ENCODE peak calls at places on chromosomes 12 and 14, in seven cellular contexts. J is ovary; B is heart left ventricle; Y is esophagus muscularis mucosa; L is CD8-positive, alpha-beta T cell; W is mammary epithelial cell; F is breast epithelium. D is an unnamed sample. For H3K27me3, the result is how much of the 10 kb centered on the place peaks cover.

GRCh38 chr14:99728231-99728920 is 44.3 kb downstream of the CYP46A1 start:
- DNase-seq in J (peak), B (no peak), Y (no peak), L (no peak), W (no peak), F (peak), D (no peak)

GRCh38 chr12:132444957-132445883 is 44.7 kb upstream of the FBRSL1 start:
- DNase-seq in J (no peak), B (no peak), Y (no peak), L (peak), W (no peak), F (no peak), D (no peak)

GRCh38 chr14:87996276-87996592 is 3.3 kb upstream of the GALC start:
- DNase-seq in J (no peak), B (no peak), Y (no peak), L (no peak), W (no peak), F (no peak), D (no peak)

GRCh38 chr14:56555921-56556570 is 23.6 kb upstream of the TMEM260 start:
- DNase-seq in J (no peak), B (no peak), Y (no peak), L (no peak), W (peak), F (no peak), D (peak)

GRCh38 chr12:15130521-15130920 is 90.7 kb downstream of the RERG start:
- DNase-seq in J (no peak), B (no peak), Y (no peak), L (no peak), W (no peak), F (no peak), D (no peak)

GRCh38 chr12:67589078-67589477 is 59.5 kb upstream of the DYRK2 start:
- DNase-seq in J (no peak), B (no peak), Y (no peak), L (no peak), W (no peak), F (no peak), D (no peak)

GRCh38 chr12:22284871-22285270 is 49.6 kb downstream of the ST8SIA1 start:
- DNase-seq in J (no peak), B (no peak), Y (no peak), L (no peak), W (no peak), F (no peak), D (no peak)

GRCh38 chr12:107130830-107131760 is 37.7 kb upstream of the CRY1 start:
- DNase-seq in J (no peak), B (no peak), Y (no peak), L (no peak), W (no peak), F (no peak), D (no peak)

GRCh38 chr12:97148941-97149559 is 242.0 kb downstream of the NEDD1 start:
- DNase-seq in J (no peak), B (peak), Y (no peak), L (peak), W (peak), F (peak), D (peak)

GRCh38 chr12:81797100-81797499 is 38.0 kb upstream of the PPFIA2 start:
- DNase-seq in J (no peak), B (no peak), Y (no peak), L (no peak), W (peak), F (no peak), D (no peak)

GRCh38 chr14:60845523-60845922 is 111.0 kb downstream of the MNAT1 start:
- DNase-seq in J (no peak), B (no peak), Y (no peak), L (no peak), W (no peak), F (no peak), D (no peak)

GRCh38 chr12:122399592-122400373 is 22.7 kb downstream of the CLIP1 start:
- DNase-seq in J (peak), B (peak), Y (no peak), L (peak), W (peak), F (peak), D (no peak)

GRCh38 chr12:122402264-122402663 is 20.2 kb downstream of the CLIP1 start:
- DNase-seq in J (no peak), B (no peak), Y (no peak), L (no peak), W (peak), F (no peak), D (no peak)

GRCh38 chr12:122395319-122395718 is 27.1 kb downstream of the CLIP1 start:
- DNase-seq in J (no peak), B (no peak), Y (no peak), L (no peak), W (peak), F (no peak), D (no peak)

GRCh38 chr12:122403115-122403770 is 19.2 kb downstream of the CLIP1 start:
- DNase-seq in J (no peak), B (no peak), Y (no peak), L (no peak), W (no peak), F (no peak), D (no peak)

GRCh38 chr12:122399254-122399591 is 23.2 kb downstream of the CLIP1 start:
- DNase-seq in J (no peak), B (no peak), Y (no peak), L (no peak), W (peak), F (no peak), D (no peak)
- H3K4me3 ChIP-seq in J (peak), B (peak), Y (peak), L (no peak), W (no peak), F (peak), D (no peak)

GRCh38 chr12:102596687-102597086 is 116.3 kb upstream of the IGF1 start:
- DNase-seq in J (no peak), B (no peak), Y (no peak), L (no peak), W (no peak), F (no peak), D (no peak)

GRCh38 chr12:102592134-102592533 is 111.8 kb upstream of the IGF1 start:
- DNase-seq in J (no peak), B (no peak), Y (no peak), L (no peak), W (no peak), F (no peak), D (no peak)

GRCh38 chr12:102596016-102596415 is 115.7 kb upstream of the IGF1 start:
- DNase-seq in J (no peak), B (no peak), Y (no peak), L (no peak), W (no peak), F (no peak), D (no peak)

GRCh38 chr12:102593128-102593527 is 112.8 kb upstream of the IGF1 start:
- DNase-seq in J (no peak), B (no peak), Y (no peak), L (no peak), W (no peak), F (no peak), D (no peak)

GRCh38 chr12:102595315-102595714 is 115.0 kb upstream of the IGF1 start:
- DNase-seq in J (no peak), B (no peak), Y (no peak), L (no peak), W (no peak), F (no peak), D (no peak)
- H3K27me3 ChIP-seq in J (under half), B (under half), Y (under half), L (under half), W (under half), F (under half), D (under half)

GRCh38 chr14:65237956-65238355 is 135.6 kb upstream of the MAX start:
- DNase-seq in J (no peak), B (no peak), Y (no peak), L (no peak), W (no peak), F (no peak), D (no peak)
- H3K27ac ChIP-seq in J (no peak), B (no peak), Y (no peak), L (no peak), W (no peak), F (peak), D (no peak)

GRCh38 chr14:62031504-62031903 is 269.3 kb downstream of the SNAPC1 start:
- DNase-seq in J (no peak), B (no peak), Y (no peak), L (no peak), W (peak), F (no peak), D (no peak)
- H3K4me3 ChIP-seq in J (no peak), B (no peak), Y (no peak), L (no peak), W (no peak), F (no peak), D (no peak)

DNA sequence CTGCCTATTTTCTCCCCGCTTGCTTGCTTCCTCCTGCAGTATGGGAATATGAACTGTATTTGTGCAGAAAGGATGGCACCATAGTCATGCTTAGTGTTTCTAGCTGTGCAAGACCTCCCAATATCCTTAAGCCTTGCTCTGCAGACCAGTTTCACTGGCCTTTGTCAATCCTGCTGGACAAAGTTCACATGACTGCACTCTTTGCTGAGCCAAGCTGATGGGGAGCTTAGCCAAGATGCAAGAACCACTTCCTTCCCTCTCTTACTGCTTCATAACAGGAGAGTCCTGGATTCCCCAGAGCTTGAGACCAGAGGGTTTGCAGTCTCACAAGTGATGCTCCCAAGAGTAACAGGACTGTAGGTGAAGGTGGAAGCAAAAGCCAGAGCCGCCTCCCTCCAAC is 3.8 kb downstream of the ASIC1 start:
- DNase-seq in J (no peak), B (no peak), Y (no peak), L (no peak), W (no peak), F (no peak), D (no peak)
- H3K27me3 ChIP-seq in J (under half), B (under half), Y (under half), L (under half), W (under half), F (under half), D (under half)

GRCh38 chr12:51293693-51294092 is 23.5 kb upstream of the SMAGP start:
- DNase-seq in J (no peak), B (no peak), Y (no peak), L (no peak), W (peak), F (no peak), D (no peak)
- H3K27ac ChIP-seq in J (no peak), B (no peak), Y (no peak), L (no peak), W (no peak), F (no peak), D (no peak)

DNA sequence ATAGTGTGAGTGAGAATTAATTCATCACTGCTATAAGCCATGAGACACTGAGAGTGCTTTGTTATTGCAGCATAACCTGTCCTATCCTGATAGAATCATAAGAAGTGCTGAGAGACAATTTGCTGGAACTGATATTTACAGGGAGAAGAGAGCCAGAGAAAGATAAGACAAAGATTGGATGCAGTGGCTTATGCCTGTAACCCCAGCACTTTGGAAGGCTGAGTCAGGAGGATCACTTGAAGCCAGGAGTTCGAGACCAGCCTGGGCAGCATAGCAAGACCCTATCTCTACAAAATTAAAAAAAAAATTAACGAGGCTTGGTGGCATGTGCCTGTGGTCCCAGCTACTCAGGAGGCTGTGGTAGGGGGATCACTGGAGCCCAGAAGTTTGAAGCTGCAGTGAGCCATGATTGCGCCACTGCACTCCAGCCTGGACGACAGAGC is 3.0 kb upstream of the P2RX7 start:
- DNase-seq in J (no peak), B (no peak), Y (no peak), L (no peak), W (no peak), F (no peak), D (no peak)
- H3K4me3 ChIP-seq in J (no peak), B (peak), Y (peak), L (peak), W (no peak), F (no peak), D (no peak)

DNA sequence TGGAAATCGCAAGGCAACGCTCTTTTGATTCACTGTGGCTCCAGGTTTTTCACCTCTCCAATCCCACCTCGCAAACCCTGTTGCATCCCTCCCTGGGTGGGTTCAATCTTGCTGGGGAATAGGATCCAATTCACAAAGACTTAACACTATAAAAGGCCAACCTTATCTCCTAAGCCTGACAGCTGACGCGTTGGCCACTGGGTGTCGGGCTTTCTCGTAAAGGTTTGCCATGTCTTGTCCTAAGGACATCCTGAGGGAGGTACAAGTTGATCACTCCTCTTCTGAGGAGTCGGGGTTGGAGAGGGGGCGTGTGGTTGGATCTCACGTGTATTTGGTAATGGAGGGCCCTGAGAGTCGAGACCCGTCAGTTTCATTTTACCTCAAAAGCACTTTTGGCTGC is 112.6 kb upstream of the FZD10 start:
- DNase-seq in J (no peak), B (no peak), Y (no peak), L (no peak), W (no peak), F (no peak), D (no peak)
- H3K27me3 ChIP-seq in J (under half), B (under half), Y (under half), L (under half), W (under half), F (under half), D (under half)

GRCh38 chr12:42588981-42589464 is 523 bp downstream of the PRICKLE1 start:
- DNase-seq in J (peak), B (peak), Y (peak), L (no peak), W (peak), F (no peak), D (no peak)
- H3K27ac ChIP-seq in J (no peak), B (peak), Y (peak), L (no peak), W (peak), F (peak), D (no peak)

DNA sequence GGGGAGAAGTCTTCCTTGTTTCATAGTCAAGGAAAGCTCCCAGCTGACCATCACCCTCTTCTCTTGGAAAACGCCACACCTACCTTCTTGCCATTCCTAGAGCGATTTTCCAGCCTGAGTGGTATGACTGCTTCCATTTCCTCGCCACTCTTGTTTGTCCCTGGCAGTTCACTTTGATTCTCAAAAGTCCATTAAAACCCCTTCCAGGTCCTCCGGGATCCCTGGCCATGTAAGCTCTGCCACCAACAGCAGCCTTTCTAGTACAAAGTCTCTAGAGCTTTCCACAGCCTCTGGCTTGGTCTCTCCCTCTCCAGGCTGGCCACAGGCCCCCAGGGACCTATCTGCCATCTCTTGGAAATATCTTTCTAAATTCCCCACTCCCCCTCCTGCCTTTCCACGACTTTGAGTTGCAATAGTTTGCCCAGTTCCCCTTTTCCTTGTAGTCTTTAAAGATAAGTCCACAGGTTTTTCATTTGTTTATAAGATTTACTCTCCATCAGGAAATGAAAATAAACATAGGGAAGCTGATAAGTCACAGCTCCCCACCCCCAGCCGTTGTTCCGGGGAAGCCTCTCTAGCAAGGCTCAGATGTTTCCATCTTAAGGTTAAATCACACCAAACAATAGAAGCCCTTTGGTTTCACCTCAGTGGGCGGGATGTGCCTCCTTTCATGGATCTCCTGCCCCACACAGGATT is 42.9 kb upstream of the SINHCAF start:
- DNase-seq in J (no peak), B (no peak), Y (no peak), L (no peak), W (no peak), F (no peak), D (no peak)
- H3K4me3 ChIP-seq in J (no peak), B (no peak), Y (no peak), L (no peak), W (no peak), F (no peak), D (no peak)

D was measured in iPS DF 6.9.